ENCODE peak calls at places on chromosomes 2 and 18, in five cellular contexts. B, C, T, S and H are unnamed samples.

GRCh38 chr2:179614121-179614520 is 247.3 kb downstream of the ZNF385B start:
- DNase-seq in B (no peak), C (no peak), T (no peak), S (no peak), H (no peak)

GRCh38 chr2:129902731-129903585 is 76.5 kb upstream of the RAB6C start:
- DNase-seq in B (no peak), C (no peak), T (no peak), S (no peak), H (no peak)

GRCh38 chr2:179842498-179843153 is 18.8 kb downstream of the ZNF385B start:
- DNase-seq in B (no peak), C (peak; percentile 46), T (no peak), S (peak; percentile 27), H (no peak)

GRCh38 chr2:24743914-24744313 is 49.3 kb downstream of the PTRHD1 start:
- DNase-seq in B (no peak), C (no peak), T (no peak), S (no peak), H (no peak)

GRCh38 chr18:77320960-77321559 is 71.4 kb downstream of the GALR1 start:
- DNase-seq in B (no peak), C (no peak), T (no peak), S (no peak), H (no peak)

GRCh38 chr2:192195548-192196418 is 1.1 kb upstream of the TMEFF2 start:
- DNase-seq in B (no peak), C (peak; percentile 35), T (no peak), S (peak; percentile 28), H (no peak)

GRCh38 chr18:10015941-10016819 is 102.4 kb downstream of the VAPA start:
- DNase-seq in B (peak; percentile 90), C (peak; percentile 98), T (no peak), S (peak; percentile 85), H (peak; percentile 89)

GRCh38 chr2:204180671-204181070 is 244.1 kb downstream of the ICOS start:
- DNase-seq in B (no peak), C (no peak), T (no peak), S (no peak), H (no peak)

GRCh38 chr2:127526142-127526939 is at the start of gene IWS1:
- DNase-seq in B (peak; percentile 78), C (peak; percentile 98), T (peak; percentile 94), S (peak; percentile 98), H (peak; percentile 80)

GRCh38 chr2:205216092-205216491 is 466.2 kb upstream of the NRP2 start:
- DNase-seq in B (no peak), C (no peak), T (no peak), S (no peak), H (no peak)

GRCh38 chr2:159285433-159285832 is 1.1 kb downstream of the WDSUB1 start:
- DNase-seq in B (no peak), C (no peak), T (no peak), S (no peak), H (no peak)

GRCh38 chr2:15561574-15562344 is 625 bp upstream of the NBAS start:
- DNase-seq in B (no peak), C (peak; percentile 71), T (no peak), S (peak; percentile 71), H (no peak)

GRCh38 chr18:31920326-31920725 is 22.6 kb downstream of the TRAPPC8 start:
- DNase-seq in B (no peak), C (no peak), T (no peak), S (no peak), H (no peak)

GRCh38 chr2:89849731-89850130 is 1158.3 kb downstream of the RPIA start:
- DNase-seq in B (no peak), C (no peak), T (no peak), S (no peak), H (no peak)

GRCh38 chr2:232422051-232422450 is 15.4 kb downstream of the ALPG start:
- DNase-seq in B (no peak), C (no peak), T (no peak), S (no peak), H (no peak)

GRCh38 chr18:79489900-79490592 is 94.3 kb downstream of the NFATC1 start:
- DNase-seq in B (no peak), C (no peak), T (no peak), S (no peak), H (no peak)

DNA sequence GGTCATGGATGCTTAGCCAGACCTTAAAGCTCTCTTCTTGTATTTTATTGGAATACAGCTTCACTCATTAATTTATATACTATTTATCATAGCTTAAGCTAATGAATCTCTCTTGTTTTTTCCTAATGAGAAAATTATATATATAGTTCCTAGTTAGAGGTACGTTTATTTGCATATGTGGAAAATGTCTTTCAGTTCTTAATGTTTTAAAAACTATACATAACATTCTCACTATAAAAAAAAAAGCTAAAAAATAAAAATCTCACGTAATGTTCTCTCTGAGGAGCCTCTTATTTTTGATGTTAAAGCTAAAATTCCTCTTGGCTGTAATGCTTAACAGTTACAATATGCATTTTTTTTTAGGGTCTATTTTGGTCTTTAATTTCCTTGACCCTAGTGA is 16.6 kb downstream of the UGP2 start:
- DNase-seq in B (no peak), C (no peak), T (no peak), S (no peak), H (no peak)
- TF ChIP-seq CTCF in B (no peak), C (no peak), T (no peak), S (no peak), H (no peak)

DNA sequence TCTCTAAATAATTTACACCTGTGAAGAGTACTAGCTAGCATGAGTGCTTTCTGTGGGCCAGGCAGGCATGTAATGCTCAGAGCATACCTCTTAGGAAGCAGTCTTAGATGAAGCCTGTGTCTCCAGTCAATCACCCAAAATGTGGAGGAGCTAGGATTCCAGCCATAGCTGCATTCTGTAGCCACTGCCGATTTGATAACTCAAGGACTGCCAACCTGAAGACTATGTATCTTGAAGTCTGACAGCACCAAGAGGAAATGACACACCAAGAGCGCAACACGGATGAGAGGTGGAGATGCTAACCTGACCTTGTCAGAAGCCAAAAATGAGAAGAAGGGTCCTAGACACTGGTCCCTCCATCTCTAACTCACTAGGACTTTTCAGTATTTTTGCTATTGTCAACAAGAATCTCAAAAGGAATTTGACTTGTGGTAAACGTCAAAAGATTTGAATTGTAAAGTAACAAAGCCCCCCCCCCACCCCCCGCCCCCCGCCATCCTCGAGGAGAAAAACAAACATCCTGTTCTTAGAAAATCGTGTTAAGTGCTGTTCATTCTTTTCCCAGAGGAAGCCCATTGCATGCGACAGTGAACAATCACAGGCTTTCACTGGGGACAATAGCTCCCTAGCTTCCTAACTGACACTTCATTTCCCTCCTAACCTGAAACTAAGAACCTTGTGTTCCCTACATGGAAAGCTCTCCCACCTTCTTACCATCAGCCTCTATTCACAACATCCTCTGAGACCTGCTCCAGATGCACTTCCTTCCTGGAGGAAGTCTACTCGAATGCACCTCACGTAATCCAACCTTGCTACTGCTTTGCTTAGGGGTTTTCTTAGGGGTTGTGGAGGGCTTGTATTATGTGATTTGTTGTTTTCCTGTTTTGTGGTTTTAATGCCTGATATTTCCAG is 14.7 kb downstream of the CDC42EP3 start:
- DNase-seq in B (no peak), C (no peak), T (no peak), S (no peak), H (no peak)
- H3K4me3 ChIP-seq in B (no peak overlapping the region), C (no peak overlapping the region), T (no peak overlapping the region), S (no peak overlapping the region), H (no peak overlapping the region)

GRCh38 chr2:110852051-110852450 is 119.7 kb downstream of the ACOXL start:
- DNase-seq in B (no peak), C (no peak), T (no peak), S (no peak), H (no peak)

GRCh38 chr2:110853516-110853915 is 121.1 kb downstream of the ACOXL start:
- DNase-seq in B (no peak), C (peak; percentile 13), T (no peak), S (peak; percentile 3), H (no peak)

GRCh38 chr2:110852541-110853263 is 120.3 kb downstream of the ACOXL start:
- DNase-seq in B (no peak), C (no peak), T (no peak), S (no peak), H (no peak)

GRCh38 chr2:110851531-110851930 is 119.2 kb downstream of the ACOXL start:
- DNase-seq in B (no peak), C (no peak), T (no peak), S (no peak), H (no peak)

DNA sequence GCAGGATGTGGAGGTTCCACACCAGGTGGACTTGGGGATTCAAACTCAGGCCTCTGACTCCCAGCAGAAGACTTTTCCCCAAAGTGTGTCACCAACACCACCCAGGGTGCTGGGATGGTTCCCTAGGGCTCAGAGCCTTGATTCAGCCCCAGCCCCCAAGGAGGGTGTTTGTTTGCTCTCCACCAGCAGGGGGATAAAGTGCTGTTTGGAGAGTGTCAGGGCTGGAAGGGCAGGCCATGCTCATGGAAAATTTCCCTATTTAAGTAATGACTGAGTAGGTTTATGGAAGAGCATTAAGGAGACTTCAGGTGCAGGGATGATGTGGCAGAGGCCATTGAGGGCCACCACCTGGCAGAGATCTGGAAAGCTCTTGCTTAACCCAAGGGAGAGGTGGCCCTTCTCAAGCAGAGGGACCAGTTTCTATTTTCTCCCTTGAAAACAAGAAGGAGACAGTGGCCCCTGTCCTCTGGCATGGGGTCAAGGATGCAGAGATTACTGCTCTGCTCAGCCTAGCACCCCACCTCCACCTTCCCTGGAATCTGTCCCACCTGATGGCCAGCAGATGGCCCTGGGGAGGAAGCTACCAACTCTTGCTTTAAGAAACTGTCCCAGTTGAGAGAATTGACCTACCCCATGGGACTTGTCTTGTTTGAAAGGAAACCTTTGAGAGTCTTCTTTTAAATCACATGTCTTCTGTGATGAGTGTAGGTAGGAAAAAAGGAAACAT is 122.1 kb downstream of the ACOXL start:
- DNase-seq in B (no peak), C (no peak), T (no peak), S (no peak), H (no peak)
- TF ChIP-seq CTCF in B (peak; percentile 9), C (peak; percentile 25), T (no peak), S (peak; percentile 31), H (peak; percentile 15)

GRCh38 chr2:182444806-182445205 is 18.0 kb upstream of the PDE1A start:
- DNase-seq in B (no peak), C (peak; percentile 59), T (no peak), S (peak; percentile 32), H (no peak)
- H3K4me3 ChIP-seq in B (no peak overlapping the region), C (no peak overlapping the region), T (no peak overlapping the region), S (no peak overlapping the region), H (no peak overlapping the region)

GRCh38 chr18:49726564-49726963 is 86.8 kb downstream of the ACAA2 start:
- DNase-seq in B (no peak), C (peak; percentile 73), T (no peak), S (no peak), H (no peak)

GRCh38 chr18:49725809-49726514 is 87.4 kb downstream of the ACAA2 start:
- DNase-seq in B (peak; percentile 89), C (peak; percentile 99), T (peak; percentile 51), S (peak; percentile 99), H (peak; percentile 86)

GRCh38 chr18:49727816-49728215 is 85.5 kb downstream of the ACAA2 start:
- DNase-seq in B (no peak), C (no peak), T (no peak), S (no peak), H (no peak)

GRCh38 chr18:49730951-49731391 is 82.4 kb downstream of the ACAA2 start:
- DNase-seq in B (no peak), C (no peak), T (no peak), S (no peak), H (no peak)

GRCh38 chr18:49728542-49728941 is 84.8 kb downstream of the ACAA2 start:
- DNase-seq in B (no peak), C (peak; percentile 56), T (peak; percentile 63), S (peak; percentile 30), H (no peak)
- TF ChIP-seq CTCF in B (peak; percentile 51), C (peak; percentile 92), T (peak; percentile 21), S (peak; percentile 68), H (peak; percentile 64)